ENCODE peak calls at places on chromosomes 6 and 20, in four cellular contexts. One of them, this sample, is unnamed.
A peak's percentile ranks its signal among the peaks of the same experiment; 100 is the strongest.

GRCh38 chr20:44167736-44168135 is 19.3 kb downstream of the JPH2 start:
- ATAC-seq in stimulated activated naive CD8-positive, alpha-beta T cell treated with anti-CD3 and anti-CD28 coated beads, Interleukin-15, amount 100 ng/mL, for 72 hours: no peak
- ATAC-seq in activated CD4-positive, alpha-beta T cell treated with anti-CD3 and anti-CD28 coated beads for 36 hours: no peak
- ATAC-seq in pancreas: no peak
- ATAC-seq in this sample: no peak

GRCh38 chr6:16857969-16858592 is 96.8 kb upstream of the ATXN1 start:
- ATAC-seq in stimulated activated naive CD8-positive, alpha-beta T cell treated with anti-CD3 and anti-CD28 coated beads, Interleukin-15, amount 100 ng/mL, for 72 hours: no peak
- ATAC-seq in activated CD4-positive, alpha-beta T cell treated with anti-CD3 and anti-CD28 coated beads for 36 hours: no peak
- ATAC-seq in pancreas: no peak
- ATAC-seq in this sample: no peak

GRCh38 chr6:129184808-129185366 is 301.9 kb downstream of the LAMA2 start:
- ATAC-seq in stimulated activated naive CD8-positive, alpha-beta T cell treated with anti-CD3 and anti-CD28 coated beads, Interleukin-15, amount 100 ng/mL, for 72 hours: no peak
- ATAC-seq in activated CD4-positive, alpha-beta T cell treated with anti-CD3 and anti-CD28 coated beads for 36 hours: no peak
- ATAC-seq in pancreas: no peak
- ATAC-seq in this sample: no peak

GRCh38 chr6:36516559-36516958 is 30.7 kb downstream of the STK38 start:
- ATAC-seq in stimulated activated naive CD8-positive, alpha-beta T cell treated with anti-CD3 and anti-CD28 coated beads, Interleukin-15, amount 100 ng/mL, for 72 hours: no peak
- ATAC-seq in activated CD4-positive, alpha-beta T cell treated with anti-CD3 and anti-CD28 coated beads for 36 hours: no peak
- ATAC-seq in pancreas: no peak
- ATAC-seq in this sample: no peak

GRCh38 chr20:23654005-23654404 is 16.2 kb upstream of the CST3 start:
- ATAC-seq in stimulated activated naive CD8-positive, alpha-beta T cell treated with anti-CD3 and anti-CD28 coated beads, Interleukin-15, amount 100 ng/mL, for 72 hours: no peak
- ATAC-seq in activated CD4-positive, alpha-beta T cell treated with anti-CD3 and anti-CD28 coated beads for 36 hours: no peak
- ATAC-seq in pancreas: no peak
- ATAC-seq in this sample: no peak

GRCh38 chr6:148565321-148565926 is 181.4 kb upstream of the UST start:
- ATAC-seq in stimulated activated naive CD8-positive, alpha-beta T cell treated with anti-CD3 and anti-CD28 coated beads, Interleukin-15, amount 100 ng/mL, for 72 hours: no peak
- ATAC-seq in activated CD4-positive, alpha-beta T cell treated with anti-CD3 and anti-CD28 coated beads for 36 hours: no peak
- ATAC-seq in pancreas: no peak
- ATAC-seq in this sample: no peak

GRCh38 chr6:161482517-161482903 is 208.6 kb upstream of the AGPAT4 start:
- ATAC-seq in stimulated activated naive CD8-positive, alpha-beta T cell treated with anti-CD3 and anti-CD28 coated beads, Interleukin-15, amount 100 ng/mL, for 72 hours: no peak
- ATAC-seq in activated CD4-positive, alpha-beta T cell treated with anti-CD3 and anti-CD28 coated beads for 36 hours: no peak
- ATAC-seq in pancreas: no peak
- ATAC-seq in this sample: no peak

GRCh38 chr20:22389836-22390542 is 194.4 kb downstream of the FOXA2 start:
- ATAC-seq in stimulated activated naive CD8-positive, alpha-beta T cell treated with anti-CD3 and anti-CD28 coated beads, Interleukin-15, amount 100 ng/mL, for 72 hours: no peak
- ATAC-seq in activated CD4-positive, alpha-beta T cell treated with anti-CD3 and anti-CD28 coated beads for 36 hours: no peak
- ATAC-seq in pancreas: peak; percentile 92
- ATAC-seq in this sample: no peak

GRCh38 chr20:4083103-4083864 is 67.9 kb upstream of the RNF24 start:
- ATAC-seq in stimulated activated naive CD8-positive, alpha-beta T cell treated with anti-CD3 and anti-CD28 coated beads, Interleukin-15, amount 100 ng/mL, for 72 hours: no peak
- ATAC-seq in activated CD4-positive, alpha-beta T cell treated with anti-CD3 and anti-CD28 coated beads for 36 hours: no peak
- ATAC-seq in pancreas: no peak
- ATAC-seq in this sample: no peak

GRCh38 chr20:39358052-39358451 is 395.9 kb downstream of the DHX35 start:
- ATAC-seq in stimulated activated naive CD8-positive, alpha-beta T cell treated with anti-CD3 and anti-CD28 coated beads, Interleukin-15, amount 100 ng/mL, for 72 hours: no peak
- ATAC-seq in activated CD4-positive, alpha-beta T cell treated with anti-CD3 and anti-CD28 coated beads for 36 hours: no peak
- ATAC-seq in pancreas: no peak
- ATAC-seq in this sample: no peak

GRCh38 chr6:87714093-87714809 is 12.2 kb upstream of the AKIRIN2 start:
- ATAC-seq in stimulated activated naive CD8-positive, alpha-beta T cell treated with anti-CD3 and anti-CD28 coated beads, Interleukin-15, amount 100 ng/mL, for 72 hours: peak; percentile 91
- ATAC-seq in activated CD4-positive, alpha-beta T cell treated with anti-CD3 and anti-CD28 coated beads for 36 hours: peak; percentile 87
- ATAC-seq in pancreas: no peak
- ATAC-seq in this sample: peak; percentile 86

GRCh38 chr20:55882922-55883321 is 122.4 kb downstream of the CBLN4 start:
- ATAC-seq in stimulated activated naive CD8-positive, alpha-beta T cell treated with anti-CD3 and anti-CD28 coated beads, Interleukin-15, amount 100 ng/mL, for 72 hours: no peak
- ATAC-seq in activated CD4-positive, alpha-beta T cell treated with anti-CD3 and anti-CD28 coated beads for 36 hours: no peak
- ATAC-seq in pancreas: no peak
- ATAC-seq in this sample: no peak

GRCh38 chr6:144202879-144203468 is 52.7 kb downstream of the STX11 start:
- ATAC-seq in stimulated activated naive CD8-positive, alpha-beta T cell treated with anti-CD3 and anti-CD28 coated beads, Interleukin-15, amount 100 ng/mL, for 72 hours: no peak
- ATAC-seq in activated CD4-positive, alpha-beta T cell treated with anti-CD3 and anti-CD28 coated beads for 36 hours: no peak
- ATAC-seq in pancreas: no peak
- ATAC-seq in this sample: no peak

GRCh38 chr6:157484181-157484580 is 103.2 kb downstream of the ZDHHC14 start:
- ATAC-seq in stimulated activated naive CD8-positive, alpha-beta T cell treated with anti-CD3 and anti-CD28 coated beads, Interleukin-15, amount 100 ng/mL, for 72 hours: no peak
- ATAC-seq in activated CD4-positive, alpha-beta T cell treated with anti-CD3 and anti-CD28 coated beads for 36 hours: no peak
- ATAC-seq in pancreas: no peak
- ATAC-seq in this sample: no peak

GRCh38 chr6:157699777-157700636 is 123.0 kb upstream of the SNX9 start:
- ATAC-seq in stimulated activated naive CD8-positive, alpha-beta T cell treated with anti-CD3 and anti-CD28 coated beads, Interleukin-15, amount 100 ng/mL, for 72 hours: no peak
- ATAC-seq in activated CD4-positive, alpha-beta T cell treated with anti-CD3 and anti-CD28 coated beads for 36 hours: no peak
- ATAC-seq in pancreas: no peak
- ATAC-seq in this sample: peak; percentile 14

GRCh38 chr6:164344801-164345291 is 930.3 kb downstream of the QKI start:
- ATAC-seq in stimulated activated naive CD8-positive, alpha-beta T cell treated with anti-CD3 and anti-CD28 coated beads, Interleukin-15, amount 100 ng/mL, for 72 hours: no peak
- ATAC-seq in activated CD4-positive, alpha-beta T cell treated with anti-CD3 and anti-CD28 coated beads for 36 hours: no peak
- ATAC-seq in pancreas: no peak
- ATAC-seq in this sample: no peak

GRCh38 chr6:89670935-89671565 is 32.5 kb upstream of the LYRM2 start:
- ATAC-seq in stimulated activated naive CD8-positive, alpha-beta T cell treated with anti-CD3 and anti-CD28 coated beads, Interleukin-15, amount 100 ng/mL, for 72 hours: no peak
- ATAC-seq in activated CD4-positive, alpha-beta T cell treated with anti-CD3 and anti-CD28 coated beads for 36 hours: no peak
- ATAC-seq in pancreas: no peak
- ATAC-seq in this sample: no peak

GRCh38 chr20:63544241-63544957 is 3.1 kb downstream of the SRMS start:
- ATAC-seq in stimulated activated naive CD8-positive, alpha-beta T cell treated with anti-CD3 and anti-CD28 coated beads, Interleukin-15, amount 100 ng/mL, for 72 hours: no peak
- ATAC-seq in activated CD4-positive, alpha-beta T cell treated with anti-CD3 and anti-CD28 coated beads for 36 hours: no peak
- ATAC-seq in pancreas: no peak
- ATAC-seq in this sample: no peak

GRCh38 chr6:32602403-32602802 is 12.8 kb upstream of the HLA-DRB1 start:
- ATAC-seq in stimulated activated naive CD8-positive, alpha-beta T cell treated with anti-CD3 and anti-CD28 coated beads, Interleukin-15, amount 100 ng/mL, for 72 hours: no peak
- ATAC-seq in activated CD4-positive, alpha-beta T cell treated with anti-CD3 and anti-CD28 coated beads for 36 hours: no peak
- ATAC-seq in pancreas: no peak
- ATAC-seq in this sample: no peak

GRCh38 chr20:46962452-46963195 is 68.0 kb downstream of the EYA2 start:
- ATAC-seq in stimulated activated naive CD8-positive, alpha-beta T cell treated with anti-CD3 and anti-CD28 coated beads, Interleukin-15, amount 100 ng/mL, for 72 hours: no peak
- ATAC-seq in activated CD4-positive, alpha-beta T cell treated with anti-CD3 and anti-CD28 coated beads for 36 hours: no peak
- ATAC-seq in pancreas: no peak
- ATAC-seq in this sample: no peak

GRCh38 chr6:104788400-104788799 is 71.3 kb downstream of the HACE1 start:
- ATAC-seq in stimulated activated naive CD8-positive, alpha-beta T cell treated with anti-CD3 and anti-CD28 coated beads, Interleukin-15, amount 100 ng/mL, for 72 hours: peak; percentile 60
- ATAC-seq in activated CD4-positive, alpha-beta T cell treated with anti-CD3 and anti-CD28 coated beads for 36 hours: no peak
- ATAC-seq in pancreas: no peak
- ATAC-seq in this sample: peak; percentile 31

GRCh38 chr20:48787861-48788375 is 39.9 kb downstream of the PREX1 start:
- ATAC-seq in stimulated activated naive CD8-positive, alpha-beta T cell treated with anti-CD3 and anti-CD28 coated beads, Interleukin-15, amount 100 ng/mL, for 72 hours: peak; percentile 38
- ATAC-seq in activated CD4-positive, alpha-beta T cell treated with anti-CD3 and anti-CD28 coated beads for 36 hours: no peak
- ATAC-seq in pancreas: no peak
- ATAC-seq in this sample: peak; percentile 17

GRCh38 chr6:82040405-82041221 is 206.9 kb downstream of the IBTK start:
- ATAC-seq in stimulated activated naive CD8-positive, alpha-beta T cell treated with anti-CD3 and anti-CD28 coated beads, Interleukin-15, amount 100 ng/mL, for 72 hours: peak; percentile 60
- ATAC-seq in activated CD4-positive, alpha-beta T cell treated with anti-CD3 and anti-CD28 coated beads for 36 hours: no peak
- ATAC-seq in pancreas: peak; percentile 71
- ATAC-seq in this sample: peak; percentile 24

GRCh38 chr6:10577112-10577511 is 56.0 kb downstream of the GCNT2 start:
- ATAC-seq in stimulated activated naive CD8-positive, alpha-beta T cell treated with anti-CD3 and anti-CD28 coated beads, Interleukin-15, amount 100 ng/mL, for 72 hours: no peak
- ATAC-seq in activated CD4-positive, alpha-beta T cell treated with anti-CD3 and anti-CD28 coated beads for 36 hours: no peak
- ATAC-seq in pancreas: no peak
- ATAC-seq in this sample: no peak